ENCODE peak calls at places on chromosomes 6 and 20, in eight cellular contexts. Q, Z, W, X, K, Y, D and V are unnamed samples.

GRCh38 chr6:56241106-56241812 is 6.1 kb downstream of the COL21A1 start:
- DNase-seq in Q (no peak), Z (no peak), W (no peak), X (no peak), K (no peak), Y (no peak), D (no peak), V (no peak)

GRCh38 chr6:64683682-64684081 is 1023.3 kb downstream of the EYS start:
- DNase-seq in Q (peak; percentile 89), Z (no peak), W (no peak), X (no peak), K (no peak), Y (no peak), D (no peak), V (peak; percentile 13)

GRCh38 chr6:149421132-149421531 is 21.1 kb downstream of the SUMO4 start:
- DNase-seq in Q (no peak), Z (no peak), W (no peak), X (no peak), K (no peak), Y (no peak), D (no peak), V (no peak)

GRCh38 chr20:4886771-4887527 is 114.4 kb downstream of the SLC23A2 start:
- DNase-seq in Q (no peak), Z (no peak), W (no peak), X (no peak), K (no peak), Y (no peak), D (no peak), V (no peak)

GRCh38 chr6:96014846-96015245 is 928 bp upstream of the FUT9 start:
- DNase-seq in Q (no peak), Z (no peak), W (no peak), X (no peak), K (no peak), Y (no peak), D (no peak), V (no peak)

GRCh38 chr20:51668515-51668914 is 99.7 kb downstream of the ATP9A start:
- DNase-seq in Q (no peak), Z (no peak), W (no peak), X (no peak), K (no peak), Y (no peak), D (no peak), V (no peak)

GRCh38 chr6:33420493-33421343 is 853 bp downstream of the SYNGAP1 start:
- DNase-seq in Q (no peak), Z (no peak), W (no peak), X (no peak), K (no peak), Y (no peak), D (no peak), V (no peak)

GRCh38 chr20:53133628-53134027 is 161.5 kb downstream of the TSHZ2 start:
- DNase-seq in Q (no peak), Z (no peak), W (no peak), X (no peak), K (no peak), Y (no peak), D (no peak), V (no peak)

GRCh38 chr20:33276303-33277113 is 6.5 kb upstream of the BPIFB1 start:
- DNase-seq in Q (no peak), Z (no peak), W (no peak), X (no peak), K (peak; percentile 35), Y (no peak), D (no peak), V (no peak)